ENCODE peak calls at places on chromosomes 5 and 9, in six cellular contexts. E, B, I, V, Y and M are unnamed samples.

GRCh38 chr5:33631786-33632185 is 191.0 kb downstream of the TARS1 start:
- DNase-seq in E (no peak), B (peak), I (no peak), V (peak), Y (no peak), M (peak)

GRCh38 chr5:67648201-67648671 is 451.6 kb upstream of the CD180 start:
- DNase-seq in E (peak), B (peak), I (peak), V (peak), Y (peak), M (peak)

GRCh38 chr5:111758284-111758628 is 1.3 kb upstream of the NREP start:
- DNase-seq in E (no peak), B (no peak), I (no peak), V (no peak), Y (no peak), M (no peak)

GRCh38 chr5:147346006-147346561 is 111.3 kb downstream of the STK32A start:
- DNase-seq in E (no peak), B (peak), I (no peak), V (no peak), Y (no peak), M (no peak)

GRCh38 chr5:147098233-147098790 is 136.5 kb upstream of the STK32A start:
- DNase-seq in E (peak), B (peak), I (no peak), V (peak), Y (no peak), M (peak)

GRCh38 chr5:150082889-150083288 is 3.5 kb downstream of the CSF1R start:
- DNase-seq in E (peak), B (no peak), I (peak), V (no peak), Y (no peak), M (no peak)

GRCh38 chr9:136028760-136029470 is 66.2 kb downstream of the NACC2 start:
- DNase-seq in E (no peak), B (no peak), I (no peak), V (no peak), Y (no peak), M (no peak)

GRCh38 chr5:59149271-59149670 is 566.4 kb downstream of the RAB3C start:
- DNase-seq in E (no peak), B (no peak), I (no peak), V (no peak), Y (no peak), M (no peak)

GRCh38 chr5:119397518-119398380 is 41.9 kb downstream of the TNFAIP8 start:
- DNase-seq in E (peak), B (peak), I (no peak), V (peak), Y (no peak), M (peak)

GRCh38 chr5:14715481-14715880 is 51.0 kb downstream of the OTULIN start:
- DNase-seq in E (no peak), B (peak), I (no peak), V (peak), Y (no peak), M (peak)

GRCh38 chr9:120932086-120932818 is 5.7 kb upstream of the TRAF1 start:
- DNase-seq in E (no peak), B (no peak), I (peak), V (no peak), Y (no peak), M (no peak)

GRCh38 chr5:180791611-180792213 is 10.9 kb downstream of the MGAT1 start:
- DNase-seq in E (no peak), B (no peak), I (no peak), V (no peak), Y (no peak), M (no peak)

GRCh38 chr5:180792287-180792964 is 10.2 kb downstream of the MGAT1 start:
- DNase-seq in E (no peak), B (no peak), I (no peak), V (no peak), Y (no peak), M (no peak)

GRCh38 chr5:180787711-180788431 is 14.7 kb downstream of the MGAT1 start:
- DNase-seq in E (peak), B (no peak), I (no peak), V (peak), Y (no peak), M (no peak)

GRCh38 chr5:180790524-180790923 is 12.1 kb downstream of the MGAT1 start:
- DNase-seq in E (no peak), B (no peak), I (no peak), V (no peak), Y (no peak), M (no peak)

DNA sequence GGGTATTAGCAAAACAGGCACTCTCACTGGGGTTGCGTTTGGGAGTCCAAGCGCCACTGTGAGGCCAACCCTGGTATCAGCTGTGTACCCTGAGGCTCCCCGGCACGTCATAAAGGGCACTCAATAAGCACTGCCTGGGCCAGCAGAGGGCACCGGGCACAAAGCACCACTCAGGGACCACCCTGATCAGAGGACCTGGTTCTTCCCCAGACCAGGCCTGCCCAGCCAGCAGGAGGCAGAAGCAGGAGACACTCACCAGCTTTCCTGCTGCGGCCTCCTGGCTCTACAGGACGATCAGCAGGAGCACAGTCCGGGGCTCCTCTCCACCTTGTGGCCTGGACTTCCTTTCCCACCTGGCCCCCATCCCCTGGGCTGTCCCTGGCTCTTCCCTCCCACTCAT is 12.6 kb downstream of the MGAT1 start:
- DNase-seq in E (peak), B (peak), I (no peak), V (no peak), Y (no peak), M (no peak)
- TF ChIP-seq CTCF in E (no peak), B (no peak), I (no peak), V (peak), Y (no peak), M (no peak)

DNA sequence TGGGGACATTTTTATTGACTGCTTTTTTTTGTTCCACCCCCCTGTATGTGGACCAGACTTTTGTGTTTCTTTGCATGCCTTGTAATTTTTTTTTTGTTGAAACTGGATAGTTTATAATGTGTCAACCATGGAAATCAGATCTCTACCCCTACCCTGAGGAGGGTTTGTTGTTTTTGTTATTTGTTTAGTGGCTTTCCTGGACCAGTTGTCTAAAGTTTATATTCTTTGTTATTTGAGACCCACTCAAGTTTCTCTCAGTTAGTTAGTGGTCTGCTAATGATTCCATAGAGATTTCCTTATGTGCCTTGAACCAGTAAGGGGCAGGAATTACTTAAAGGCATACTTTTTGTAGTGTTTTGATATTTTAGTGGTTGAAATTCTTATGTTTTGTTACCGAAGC is 41.1 kb downstream of the GCNT1 start:
- DNase-seq in E (no peak), B (no peak), I (no peak), V (no peak), Y (no peak), M (no peak)
- H3K4me3 ChIP-seq in E (no peak), B (no peak), I (no peak), V (no peak), Y (no peak), M (no peak)

GRCh38 chr9:130698514-130698913 is 4.9 kb downstream of the EXOSC2 start:
- DNase-seq in E (no peak), B (no peak), I (no peak), V (peak), Y (no peak), M (no peak)

GRCh38 chr9:130696996-130697395 is 3.4 kb downstream of the EXOSC2 start:
- DNase-seq in E (no peak), B (no peak), I (no peak), V (no peak), Y (no peak), M (no peak)

GRCh38 chr9:130699047-130699446 is 5.5 kb downstream of the EXOSC2 start:
- DNase-seq in E (no peak), B (no peak), I (no peak), V (no peak), Y (no peak), M (no peak)

GRCh38 chr9:130696139-130696650 is 2.6 kb downstream of the EXOSC2 start:
- DNase-seq in E (no peak), B (no peak), I (no peak), V (no peak), Y (no peak), M (no peak)

DNA sequence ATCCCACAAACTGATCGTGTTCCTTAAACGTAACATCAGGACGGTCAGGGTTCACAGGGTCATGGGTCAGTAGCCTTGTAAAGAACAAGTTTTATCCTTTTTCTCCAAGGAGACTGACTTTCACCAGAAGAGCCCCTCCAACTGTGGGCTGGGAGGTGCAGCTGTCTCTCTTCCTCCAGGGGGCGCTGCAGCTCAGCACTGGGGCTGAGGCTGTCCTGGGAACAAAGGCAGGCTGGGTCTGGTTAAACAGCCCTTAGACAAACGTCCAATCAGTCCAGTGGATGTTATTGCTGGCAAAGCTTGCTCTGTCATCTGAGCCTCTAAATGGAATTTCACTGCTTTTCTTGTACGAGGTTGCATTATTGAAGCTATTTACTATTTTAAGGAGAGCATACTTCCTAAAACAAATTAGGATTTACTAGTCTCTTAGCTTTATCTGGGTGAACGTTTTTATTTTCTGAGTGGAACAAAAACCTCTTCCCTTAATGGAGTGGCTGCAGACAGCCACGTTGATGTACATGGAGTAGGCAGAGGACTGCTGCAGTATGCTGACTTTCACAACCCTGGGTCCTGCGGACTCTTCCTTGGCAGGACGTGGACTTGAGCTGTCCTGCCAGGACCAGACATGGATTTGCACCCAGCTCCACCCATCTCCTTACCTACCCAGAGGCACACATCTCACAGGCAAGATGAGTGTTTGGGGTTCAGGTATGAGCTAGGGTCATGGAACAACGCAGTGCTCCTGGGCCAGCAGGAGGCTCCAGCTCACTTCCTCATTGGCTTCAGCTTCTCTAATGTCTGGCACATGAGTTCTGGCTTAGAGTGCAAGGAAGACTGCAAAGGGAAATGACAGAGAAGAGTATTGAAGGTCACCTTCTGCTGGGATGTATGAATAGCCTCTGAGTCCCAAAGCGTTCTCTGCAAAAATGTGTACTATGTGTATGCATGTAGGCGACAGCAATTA is 7.8 kb downstream of the EXOSC2 start:
- DNase-seq in E (peak), B (peak), I (peak), V (peak), Y (peak), M (peak)
- TF ChIP-seq CTCF in E (peak), B (peak), I (peak), V (peak), Y (peak), M (peak)

DNA sequence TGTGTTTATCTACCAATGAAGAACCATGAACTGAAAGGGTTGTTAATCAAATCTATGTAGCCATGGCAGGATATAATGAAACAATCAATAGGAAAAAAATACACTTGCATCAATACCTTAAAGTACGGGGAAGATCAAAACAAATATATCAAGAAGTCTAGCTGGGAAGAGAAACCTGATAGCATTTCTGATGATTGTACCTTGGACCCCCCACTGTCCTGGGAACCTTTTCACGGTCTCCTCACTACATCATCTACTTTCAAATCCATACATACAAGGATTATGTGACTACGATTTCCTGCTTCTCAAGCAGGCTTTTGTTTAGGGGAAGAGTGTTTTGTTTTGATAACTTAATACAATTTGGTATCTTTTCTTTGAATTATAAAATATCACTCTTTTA is 8.1 kb downstream of the EBF1 start:
- DNase-seq in E (no peak), B (no peak), I (no peak), V (no peak), Y (no peak), M (no peak)
- H3K4me3 ChIP-seq in E (no peak), B (no peak), I (no peak), V (no peak), Y (peak), M (no peak)

GRCh38 chr5:39106332-39106731 is 32.1 kb upstream of the RICTOR start:
- DNase-seq in E (no peak), B (peak), I (no peak), V (peak), Y (no peak), M (peak)
- TF ChIP-seq CTCF in E (no peak), B (peak), I (peak), V (peak), Y (no peak), M (peak)

DNA sequence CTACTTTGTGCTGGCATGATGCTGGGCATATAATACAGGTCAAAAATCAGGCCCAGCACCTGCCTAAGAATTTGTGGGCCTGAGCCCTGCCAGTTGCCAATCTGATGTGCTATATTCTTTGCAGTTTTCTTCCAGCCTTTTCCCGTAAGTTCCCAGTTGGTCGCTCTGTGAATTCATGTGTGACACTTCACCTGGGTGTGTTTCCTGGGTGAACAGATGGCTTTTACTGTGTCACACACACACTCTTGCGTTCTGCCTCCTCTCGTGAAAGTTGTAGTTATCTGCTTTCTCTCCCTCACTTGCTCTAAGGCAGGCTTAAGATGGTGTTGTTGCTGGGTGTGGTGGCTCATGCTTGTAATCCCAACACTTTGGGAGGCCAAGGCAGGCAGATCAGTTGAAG is 153.5 kb upstream of the DMRT1 start:
- DNase-seq in E (no peak), B (no peak), I (no peak), V (no peak), Y (no peak), M (no peak)
- H3K4me3 ChIP-seq in E (no peak), B (no peak), I (no peak), V (no peak), Y (no peak), M (no peak)

GRCh38 chr9:83166369-83166768 is 103.4 kb upstream of the RASEF start:
- DNase-seq in E (no peak), B (no peak), I (no peak), V (no peak), Y (no peak), M (no peak)

DNA sequence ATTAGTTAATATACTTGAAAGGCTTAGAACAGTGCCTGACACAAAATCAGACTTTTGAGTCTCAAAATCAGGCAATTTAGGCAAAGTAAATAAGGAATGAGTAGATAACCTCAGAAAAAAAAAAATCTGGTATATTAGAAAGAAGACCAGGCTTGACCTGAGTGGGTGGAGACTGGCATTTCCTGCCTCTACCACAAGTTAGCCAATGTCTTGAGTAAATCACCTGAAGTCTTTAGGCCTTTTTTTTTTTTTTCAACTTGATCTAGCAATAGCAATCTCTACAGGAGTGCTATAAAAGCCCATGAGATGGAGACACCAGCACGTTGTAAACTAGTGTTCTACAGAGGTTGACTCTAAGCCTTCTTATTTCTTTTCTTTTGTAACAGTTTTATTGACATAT is 104.2 kb upstream of the RASEF start:
- DNase-seq in E (no peak), B (no peak), I (no peak), V (no peak), Y (no peak), M (no peak)
- TF ChIP-seq CTCF in E (no peak), B (no peak), I (no peak), V (no peak), Y (no peak), M (no peak)

DNA sequence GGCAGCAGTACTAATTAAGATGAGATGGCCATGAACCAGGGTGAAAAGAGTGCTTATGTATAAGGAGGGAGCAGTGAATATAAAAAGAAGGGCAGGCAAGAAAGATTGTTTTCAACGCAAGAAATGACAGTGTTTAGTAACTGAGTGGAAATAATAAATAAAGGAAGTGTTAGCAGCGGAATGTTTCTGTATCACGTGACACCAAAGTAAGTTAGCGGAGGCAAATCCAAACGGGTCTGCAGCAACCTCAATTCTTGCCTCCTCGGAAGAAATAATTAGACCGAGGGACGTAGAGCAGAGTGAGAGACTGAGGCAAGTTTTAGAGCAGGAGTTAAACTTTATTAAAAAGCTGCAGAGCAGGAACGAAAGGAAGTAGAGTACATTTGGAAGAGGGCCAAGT is 15.4 kb upstream of the GAS1 start:
- DNase-seq in E (no peak), B (no peak), I (no peak), V (no peak), Y (no peak), M (no peak)
- H3K4me3 ChIP-seq in E (no peak), B (no peak), I (no peak), V (no peak), Y (no peak), M (no peak)

GRCh38 chr5:157132302-157132612 is 10.4 kb downstream of the MED7 start:
- DNase-seq in E (no peak), B (no peak), I (no peak), V (no peak), Y (no peak), M (no peak)
- TF ChIP-seq CTCF in E (no peak), B (no peak), I (no peak), V (no peak), Y (no peak), M (no peak)